ENCODE peak calls at places on chromosome 22, in eight cellular contexts. V is NCI-H187 treated with DMSO at 0.1 percent for 48 hours; M is RPMI7951; F is stimulated activated CD4-positive, alpha-beta T cell treated with anti-CD3 and anti-CD28 coated beads, Interleukin-12 subunit alpha, Interleukin-12 subunit beta, amount 100 ng/mL, for 48 hours; K is mammary epithelial cell; H is hypothalamus; A is epithelial cell of esophagus; U is stimulated activated CD8-positive, alpha-beta memory T cell treated with anti-CD3 and anti-CD28 coated beads, Interleukin-2, amount 100 ng/mL, for 48 hours. R is an unnamed sample.

GRCh38 chr22:33274214-33274828 is 216.1 kb upstream of the SYN3 start:
- DNase-seq in M (no peak), H (no peak), K (peak), A (no peak), U (peak), F (peak), V (no peak), R (no peak)

GRCh38 chr22:19525666-19526065 is 1.5 kb upstream of the CLDN5 start:
- DNase-seq in M (no peak), H (no peak), F (no peak), K (no peak), A (no peak), V (no peak), U (no peak), R (no peak)

GRCh38 chr22:32836286-32836859 is 34.9 kb downstream of the TIMP3 start:
- DNase-seq in V (no peak), H (no peak), K (no peak), M (no peak), U (no peak), F (no peak), A (peak), R (no peak)

GRCh38 chr22:37852418-37852817 is 3.2 kb downstream of the EIF3L start:
- DNase-seq in U (no peak), F (no peak), A (no peak), K (no peak), H (no peak), V (no peak), M (no peak), R (no peak)

GRCh38 chr22:35540600-35541253 is at the start of gene RASD2:
- DNase-seq in F (peak), K (peak), U (peak), M (peak), V (no peak), H (no peak), A (peak), R (no peak)

GRCh38 chr22:46171940-46172339 is 21.6 kb downstream of the PPARA start:
- DNase-seq in K (peak), V (no peak), A (peak), F (no peak), H (no peak), U (no peak), M (peak), R (no peak)

GRCh38 chr22:40053460-40053859 is 58.7 kb downstream of the FAM83F start:
- DNase-seq in A (peak), M (no peak), H (no peak), U (no peak), F (no peak), K (no peak), V (no peak), R (no peak)

GRCh38 chr22:24411256-24412004 is 16.0 kb upstream of the ADORA2A start:
- DNase-seq in U (no peak), K (no peak), H (no peak), F (no peak), V (no peak), A (no peak), M (no peak), R (no peak)

GRCh38 chr22:31540966-31541365 is 44.6 kb downstream of the SFI1 start:
- DNase-seq in M (no peak), F (no peak), K (no peak), U (no peak), V (no peak), H (no peak), A (no peak), R (no peak)

GRCh38 chr22:35638408-35638807 is 9.8 kb upstream of the APOL6 start:
- DNase-seq in A (no peak), V (no peak), F (no peak), M (peak), K (no peak), H (peak), U (no peak), R (peak)

GRCh38 chr22:39205344-39206021 is 39.3 kb downstream of the PDGFB start:
- DNase-seq in V (no peak), U (peak), H (no peak), F (no peak), M (peak), K (peak), A (peak), R (no peak)

GRCh38 chr22:27223317-27224177 is 566.2 kb downstream of the MIAT start:
- DNase-seq in V (no peak), H (no peak), A (peak), M (peak), F (no peak), K (peak), U (no peak), R (no peak)

GRCh38 chr22:37345863-37346514 is 63.7 kb downstream of the CYTH4 start:
- DNase-seq in V (no peak), F (no peak), A (peak), M (peak), H (no peak), U (no peak), K (peak), R (peak)

GRCh38 chr22:48944756-48945620 is 882.7 kb downstream of the BRD1 start:
- DNase-seq in M (no peak), U (no peak), F (no peak), V (no peak), H (no peak), K (no peak), A (no peak), R (no peak)

GRCh38 chr22:37905534-37906363 is at the start of gene MICALL1:
- DNase-seq in A (peak), V (no peak), U (peak), M (peak), K (peak), F (peak), H (peak), R (peak)

GRCh38 chr22:29914165-29914564 is 31.2 kb downstream of the MTMR3 start:
- DNase-seq in V (no peak), U (no peak), M (peak), A (peak), K (peak), F (no peak), H (no peak), R (no peak)

GRCh38 chr22:48171294-48171693 is 1408.8 kb downstream of the TBC1D22A start:
- DNase-seq in H (no peak), K (no peak), M (no peak), A (no peak), U (no peak), V (no peak), F (no peak), R (no peak)

GRCh38 chr22:36569999-36570398 is 41.0 kb upstream of the EIF3D start:
- DNase-seq in K (peak), A (peak), F (no peak), U (no peak), H (no peak), V (no peak), M (peak), R (no peak)

GRCh38 chr22:46734830-46735453 is 3.1 kb downstream of the CERK start:
- DNase-seq in F (no peak), V (no peak), A (no peak), K (no peak), M (no peak), U (no peak), H (no peak), R (no peak)

GRCh38 chr22:45164217-45165123 is 745 bp downstream of the NUP50 start:
- DNase-seq in H (no peak), U (no peak), M (no peak), F (no peak), V (no peak), K (peak), A (peak), R (no peak)

GRCh38 chr22:48338793-48339705 is 1488.6 kb downstream of the BRD1 start:
- DNase-seq in M (no peak), K (no peak), A (no peak), U (no peak), F (no peak), H (no peak), V (no peak), R (no peak)

GRCh38 chr22:17158568-17159503 is at the start of gene HDHD5:
- DNase-seq in V (no peak), A (peak), M (peak), F (peak), K (peak), U (peak), H (peak), R (peak)

GRCh38 chr22:40070701-40071100 is 75.9 kb downstream of the FAM83F start:
- DNase-seq in H (no peak), M (peak), V (no peak), U (no peak), A (no peak), K (no peak), F (no peak), R (no peak)

GRCh38 chr22:35752172-35752832 is 34.6 kb downstream of the APOL5 start:
- DNase-seq in U (no peak), M (no peak), F (no peak), A (no peak), H (no peak), V (no peak), K (no peak), R (no peak)

GRCh38 chr22:44151661-44152060 is 29.1 kb upstream of the PARVG start:
- DNase-seq in H (no peak), U (no peak), K (peak), M (peak), F (no peak), V (no peak), A (no peak), R (no peak)

GRCh38 chr22:46602025-46602424 is 18.2 kb upstream of the GRAMD4 start:
- DNase-seq in V (no peak), A (no peak), F (no peak), H (no peak), U (no peak), M (no peak), K (no peak), R (no peak)

GRCh38 chr22:26047516-26047915 is 121.7 kb upstream of the SEZ6L start:
- DNase-seq in A (no peak), U (no peak), V (no peak), H (no peak), F (no peak), M (no peak), K (no peak), R (no peak)

GRCh38 chr22:43042101-43042780 is 27.3 kb upstream of the PACSIN2 start:
- DNase-seq in A (peak), M (peak), F (no peak), H (no peak), U (no peak), V (no peak), K (peak), R (no peak)

R was measured in tibial nerve.